ENCODE peak calls at places on chromosomes 4 and X, in five cellular contexts. B, C, Q, U and Z are unnamed samples.

GRCh38 chrX:769796-770195 is 139.2 kb downstream of the SHOX start:
- DNase-seq in B (no peak), C (no peak), Q (no peak), U (no peak), Z (no peak)

GRCh38 chrX:134761788-134762187 is 103.5 kb upstream of the PLAC1 start:
- DNase-seq in B (no peak), C (no peak), Q (peak), U (no peak), Z (peak)

GRCh38 chr4:89583106-89583505 is 253.9 kb downstream of the SNCA start:
- DNase-seq in B (no peak), C (no peak), Q (no peak), U (no peak), Z (no peak)

GRCh38 chr4:53654300-53654758 is 63.0 kb upstream of the LNX1 start:
- DNase-seq in B (no peak), C (no peak), Q (peak), U (no peak), Z (no peak)

GRCh38 chr4:632926-633325 is 7.6 kb downstream of the PDE6B start:
- DNase-seq in B (no peak), C (no peak), Q (no peak), U (no peak), Z (no peak)

GRCh38 chr4:24800273-24800880 is 5.0 kb downstream of the SOD3 start:
- DNase-seq in B (no peak), C (no peak), Q (no peak), U (no peak), Z (no peak)

GRCh38 chr4:2811830-2812599 is 19.1 kb downstream of the SH3BP2 start:
- DNase-seq in B (peak), C (peak), Q (no peak), U (no peak), Z (peak)

GRCh38 chrX:10032147-10032546 is 65.0 kb downstream of the CLDN34 start:
- DNase-seq in B (no peak), C (no peak), Q (no peak), U (no peak), Z (no peak)

GRCh38 chr4:15895517-15895916 is 43.0 kb downstream of the FGFBP1 start:
- DNase-seq in B (no peak), C (no peak), Q (no peak), U (no peak), Z (no peak)

GRCh38 chrX:135295238-135295943 is 13.9 kb upstream of the ETDC start:
- DNase-seq in B (peak), C (peak), Q (no peak), U (peak), Z (no peak)

GRCh38 chr4:153318696-153319320 is 25.7 kb upstream of the MND1 start:
- DNase-seq in B (no peak), C (peak), Q (peak), U (no peak), Z (peak)

GRCh38 chr4:151901631-151902030 is 140.8 kb upstream of the GATB start:
- DNase-seq in B (no peak), C (no peak), Q (no peak), U (no peak), Z (no peak)

GRCh38 chr4:3354455-3354811 is 61.6 kb downstream of the RGS12 start:
- DNase-seq in B (no peak), C (no peak), Q (no peak), U (no peak), Z (no peak)

GRCh38 chrX:130176354-130176776 is 4.6 kb downstream of the RAB33A start:
- DNase-seq in B (no peak), C (no peak), Q (no peak), U (no peak), Z (no peak)

GRCh38 chrX:100649550-100650356 is 5.8 kb downstream of the SRPX2 start:
- DNase-seq in B (no peak), C (no peak), Q (peak), U (peak), Z (no peak)

GRCh38 chrX:153954618-153955450 is 10.4 kb upstream of the RENBP start:
- DNase-seq in B (no peak), C (no peak), Q (no peak), U (no peak), Z (no peak)
- H3K4me3 ChIP-seq in B (no peak), C (no peak), Q (no peak), U (no peak), Z (no peak)

GRCh38 chr4:168877779-168878491 is 132.1 kb downstream of the CBR4 start:
- DNase-seq in B (peak), C (no peak), Q (peak), U (no peak), Z (no peak)
- H3K4me3 ChIP-seq in B (no peak), C (no peak), Q (no peak), U (peak), Z (no peak)

GRCh38 chr4:7068279-7068842 is 497 bp upstream of the GRPEL1 start:
- DNase-seq in B (no peak), C (no peak), Q (no peak), U (no peak), Z (no peak)

GRCh38 chr4:7067147-7067522 is 729 bp downstream of the GRPEL1 start:
- DNase-seq in B (no peak), C (no peak), Q (no peak), U (no peak), Z (no peak)

GRCh38 chr4:7067523-7068278 is at the start of gene GRPEL1:
- DNase-seq in B (peak), C (peak), Q (peak), U (peak), Z (peak)

GRCh38 chr4:7066006-7066405 is 1.9 kb downstream of the GRPEL1 start:
- DNase-seq in B (no peak), C (no peak), Q (no peak), U (no peak), Z (no peak)

GRCh38 chr4:7066493-7066892 is 1.4 kb downstream of the GRPEL1 start:
- DNase-seq in B (no peak), C (no peak), Q (no peak), U (no peak), Z (no peak)
- H3K4me3 ChIP-seq in B (peak), C (peak), Q (no peak), U (peak), Z (peak)

DNA sequence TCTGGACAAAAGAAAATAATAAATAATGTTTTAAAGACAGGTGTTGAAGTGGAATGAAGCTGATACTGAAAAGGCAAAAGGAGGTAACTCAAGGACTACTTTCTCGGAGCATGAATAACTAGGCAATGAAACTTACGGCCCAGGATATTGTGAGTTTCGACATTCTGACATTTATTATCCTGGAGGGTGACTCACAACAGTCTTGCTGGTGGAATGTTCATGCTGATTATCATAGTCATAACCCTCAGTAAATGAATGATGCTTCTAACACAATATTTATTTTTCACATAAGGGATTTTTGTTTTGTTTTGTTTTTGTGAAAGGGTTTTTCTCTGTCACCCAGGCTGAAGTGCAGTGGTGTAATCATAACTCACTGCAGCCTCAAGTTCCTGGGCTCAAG is 147.0 kb upstream of the HPGD start:
- DNase-seq in B (no peak), C (no peak), Q (no peak), U (peak), Z (no peak)
- H3K4me3 ChIP-seq in B (no peak), C (no peak), Q (no peak), U (no peak), Z (no peak)

DNA sequence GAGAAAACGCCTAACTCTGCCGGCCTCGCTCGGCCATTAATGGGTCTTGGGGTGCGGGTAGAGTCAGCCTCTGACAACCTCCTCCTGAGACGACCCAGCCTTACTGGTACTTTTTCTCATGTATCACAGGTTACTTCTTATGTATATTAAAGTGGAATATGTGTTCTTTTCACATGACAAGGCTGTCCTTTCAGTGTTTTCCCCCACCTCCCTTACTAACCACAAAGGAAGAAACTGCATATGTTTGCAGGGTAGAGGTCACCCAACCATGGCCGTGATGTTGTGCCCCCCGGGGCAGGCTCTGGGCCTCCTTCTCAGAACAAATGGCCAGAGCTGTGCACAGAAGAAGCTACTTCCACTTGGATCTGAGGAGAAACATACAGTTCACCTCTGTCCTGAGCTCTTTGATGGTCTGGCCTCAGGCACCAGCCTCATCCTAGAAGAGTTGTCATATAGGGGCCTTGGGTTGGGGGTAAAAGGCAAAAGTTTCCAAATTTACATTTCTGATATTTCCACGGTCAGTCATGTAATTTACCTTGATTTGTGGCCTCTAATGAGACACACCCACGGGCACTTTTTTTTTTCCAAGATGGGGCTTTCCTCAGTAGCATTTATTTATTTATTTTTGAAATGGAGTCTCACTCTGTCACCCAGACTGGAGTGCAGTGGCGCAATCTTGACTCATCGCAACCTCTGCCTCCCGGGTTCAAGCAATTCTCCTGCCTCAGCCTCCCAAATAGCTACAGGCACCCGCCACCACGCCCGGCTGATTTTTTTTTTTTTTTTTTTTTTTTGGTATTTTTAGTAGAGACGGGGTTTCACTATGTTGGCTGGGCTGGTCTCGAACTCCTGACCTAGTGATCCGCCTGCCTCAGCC is 1.9 kb downstream of the SOWAHD start:
- DNase-seq in B (no peak), C (no peak), Q (no peak), U (no peak), Z (no peak)
- H3K4me3 ChIP-seq in B (no peak), C (no peak), Q (no peak), U (no peak), Z (no peak)

GRCh38 chr4:138047290-138047689 is 194.9 kb downstream of the SLC7A11 start:
- DNase-seq in B (no peak), C (no peak), Q (no peak), U (no peak), Z (no peak)
- H3K4me3 ChIP-seq in B (no peak), C (no peak), Q (no peak), U (no peak), Z (no peak)